ENCODE peak calls at places on chromosomes 12 and 14, in seven cellular contexts. One of them, this sample, is unnamed.

GRCh38 chr14:67971627-67972625 is 152.3 kb downstream of the RAD51B start:
- DNase-seq in Caco-2: no peak
- DNase-seq in dorsolateral prefrontal cortex: no peak
- DNase-seq in fibroblast of mammary gland: peak
- DNase-seq in germinal center: no peak
- DNase-seq in A549: no peak
- DNase-seq in AG09309: no peak
- DNase-seq in this sample: no peak

GRCh38 chr12:50322196-50322595 is 38.9 kb upstream of the LIMA1 start:
- DNase-seq in Caco-2: no peak
- DNase-seq in dorsolateral prefrontal cortex: no peak
- DNase-seq in fibroblast of mammary gland: no peak
- DNase-seq in germinal center: no peak
- DNase-seq in A549: no peak
- DNase-seq in AG09309: no peak
- DNase-seq in this sample: no peak

GRCh38 chr12:92702754-92703679 is at the start of gene PLEKHG7:
- DNase-seq in Caco-2: no peak
- DNase-seq in dorsolateral prefrontal cortex: no peak
- DNase-seq in fibroblast of mammary gland: no peak
- DNase-seq in germinal center: peak
- DNase-seq in A549: no peak
- DNase-seq in AG09309: no peak
- DNase-seq in this sample: no peak

GRCh38 chr14:50531595-50532501 is 521 bp downstream of the MAP4K5 start:
- DNase-seq in Caco-2: peak
- DNase-seq in dorsolateral prefrontal cortex: peak
- DNase-seq in fibroblast of mammary gland: peak
- DNase-seq in germinal center: peak
- DNase-seq in A549: no peak
- DNase-seq in AG09309: no peak
- DNase-seq in this sample: peak

GRCh38 chr12:48978741-48979601 is 849 bp downstream of the WNT1 start:
- DNase-seq in Caco-2: no peak
- DNase-seq in dorsolateral prefrontal cortex: no peak
- DNase-seq in fibroblast of mammary gland: no peak
- DNase-seq in germinal center: no peak
- DNase-seq in A549: no peak
- DNase-seq in AG09309: no peak
- DNase-seq in this sample: no peak

GRCh38 chr12:65086236-65086635 is 34.9 kb downstream of the WIF1 start:
- DNase-seq in Caco-2: no peak
- DNase-seq in dorsolateral prefrontal cortex: no peak
- DNase-seq in fibroblast of mammary gland: no peak
- DNase-seq in germinal center: no peak
- DNase-seq in A549: no peak
- DNase-seq in AG09309: no peak
- DNase-seq in this sample: no peak

GRCh38 chr12:40002178-40003169 is 103.4 kb downstream of the SLC2A13 start:
- DNase-seq in Caco-2: no peak
- DNase-seq in dorsolateral prefrontal cortex: no peak
- DNase-seq in fibroblast of mammary gland: peak
- DNase-seq in germinal center: no peak
- DNase-seq in A549: peak
- DNase-seq in AG09309: no peak
- DNase-seq in this sample: no peak

GRCh38 chr14:78933948-78934524 is 763.9 kb downstream of the NRXN3 start:
- DNase-seq in Caco-2: no peak
- DNase-seq in dorsolateral prefrontal cortex: no peak
- DNase-seq in fibroblast of mammary gland: peak
- DNase-seq in germinal center: peak
- DNase-seq in A549: peak
- DNase-seq in AG09309: no peak
- DNase-seq in this sample: peak

GRCh38 chr14:53011053-53011462 is 60.2 kb upstream of the FERMT2 start:
- DNase-seq in Caco-2: peak
- DNase-seq in dorsolateral prefrontal cortex: no peak
- DNase-seq in fibroblast of mammary gland: peak
- DNase-seq in germinal center: no peak
- DNase-seq in A549: peak
- DNase-seq in AG09309: peak
- DNase-seq in this sample: peak

GRCh38 chr14:75832621-75833297 is 149.0 kb downstream of the TGFB3 start:
- DNase-seq in Caco-2: no peak
- DNase-seq in dorsolateral prefrontal cortex: no peak
- DNase-seq in fibroblast of mammary gland: peak
- DNase-seq in germinal center: no peak
- DNase-seq in A549: no peak
- DNase-seq in AG09309: peak
- DNase-seq in this sample: peak

GRCh38 chr12:53667080-53667479 is 8.8 kb downstream of the ATP5MC2 start:
- DNase-seq in Caco-2: no peak
- DNase-seq in dorsolateral prefrontal cortex: no peak
- DNase-seq in fibroblast of mammary gland: no peak
- DNase-seq in germinal center: no peak
- DNase-seq in A549: no peak
- DNase-seq in AG09309: no peak
- DNase-seq in this sample: peak

GRCh38 chr12:90366286-90366685 is 588.7 kb downstream of the CCER1 start:
- DNase-seq in Caco-2: no peak
- DNase-seq in dorsolateral prefrontal cortex: no peak
- DNase-seq in fibroblast of mammary gland: peak
- DNase-seq in germinal center: no peak
- DNase-seq in A549: no peak
- DNase-seq in AG09309: peak
- DNase-seq in this sample: peak

GRCh38 chr12:108565976-108566375 is 3.6 kb downstream of the ISCU start:
- DNase-seq in Caco-2: no peak
- DNase-seq in dorsolateral prefrontal cortex: no peak
- DNase-seq in fibroblast of mammary gland: peak
- DNase-seq in germinal center: no peak
- DNase-seq in A549: peak
- DNase-seq in AG09309: no peak
- DNase-seq in this sample: peak

GRCh38 chr12:47844264-47845020 is 24.7 kb upstream of the HDAC7 start:
- DNase-seq in Caco-2: no peak
- DNase-seq in dorsolateral prefrontal cortex: no peak
- DNase-seq in fibroblast of mammary gland: peak
- DNase-seq in germinal center: no peak
- DNase-seq in A549: no peak
- DNase-seq in AG09309: no peak
- DNase-seq in this sample: no peak

GRCh38 chr12:105444050-105444808 is 113.7 kb downstream of the C12orf75 start:
- DNase-seq in Caco-2: no peak
- DNase-seq in dorsolateral prefrontal cortex: no peak
- DNase-seq in fibroblast of mammary gland: no peak
- DNase-seq in germinal center: no peak
- DNase-seq in A549: no peak
- DNase-seq in AG09309: peak
- DNase-seq in this sample: no peak

GRCh38 chr12:109378579-109378978 is 30.9 kb downstream of the MYO1H start:
- DNase-seq in Caco-2: no peak
- DNase-seq in dorsolateral prefrontal cortex: no peak
- DNase-seq in fibroblast of mammary gland: no peak
- DNase-seq in germinal center: no peak
- DNase-seq in A549: no peak
- DNase-seq in AG09309: no peak
- DNase-seq in this sample: no peak

GRCh38 chr14:98900236-98900635 is 371.8 kb downstream of the BCL11B start:
- DNase-seq in Caco-2: no peak
- DNase-seq in dorsolateral prefrontal cortex: no peak
- DNase-seq in fibroblast of mammary gland: no peak
- DNase-seq in germinal center: no peak
- DNase-seq in A549: no peak
- DNase-seq in AG09309: no peak
- DNase-seq in this sample: no peak

GRCh38 chr12:38124247-38125012 is 192.1 kb upstream of the ALG10B start:
- DNase-seq in Caco-2: peak
- DNase-seq in dorsolateral prefrontal cortex: no peak
- DNase-seq in fibroblast of mammary gland: no peak
- DNase-seq in germinal center: no peak
- DNase-seq in A549: peak
- DNase-seq in AG09309: no peak
- DNase-seq in this sample: no peak

GRCh38 chr14:71408362-71409035 is 501.2 kb downstream of the PCNX1 start:
- DNase-seq in Caco-2: no peak
- DNase-seq in dorsolateral prefrontal cortex: no peak
- DNase-seq in fibroblast of mammary gland: no peak
- DNase-seq in germinal center: no peak
- DNase-seq in A549: no peak
- DNase-seq in AG09309: no peak
- DNase-seq in this sample: no peak

GRCh38 chr12:2233034-2233433 is 180.2 kb downstream of the CACNA1C start:
- DNase-seq in Caco-2: no peak
- DNase-seq in dorsolateral prefrontal cortex: no peak
- DNase-seq in fibroblast of mammary gland: peak
- DNase-seq in germinal center: no peak
- DNase-seq in A549: no peak
- DNase-seq in AG09309: no peak
- DNase-seq in this sample: peak

GRCh38 chr12:6056406-6057211 is 67.9 kb downstream of the VWF start:
- DNase-seq in Caco-2: peak
- DNase-seq in dorsolateral prefrontal cortex: no peak
- DNase-seq in fibroblast of mammary gland: no peak
- DNase-seq in germinal center: peak
- DNase-seq in A549: no peak
- DNase-seq in AG09309: no peak
- DNase-seq in this sample: no peak

GRCh38 chr14:99524804-99525698 is 43.8 kb downstream of the CCNK start:
- DNase-seq in Caco-2: peak
- DNase-seq in dorsolateral prefrontal cortex: no peak
- DNase-seq in fibroblast of mammary gland: peak
- DNase-seq in germinal center: no peak
- DNase-seq in A549: peak
- DNase-seq in AG09309: no peak
- DNase-seq in this sample: peak

GRCh38 chr12:112904571-112904970 is 2.2 kb upstream of the OAS1 start:
- DNase-seq in Caco-2: no peak
- DNase-seq in dorsolateral prefrontal cortex: no peak
- DNase-seq in fibroblast of mammary gland: peak
- DNase-seq in germinal center: no peak
- DNase-seq in A549: no peak
- DNase-seq in AG09309: no peak
- DNase-seq in this sample: peak

GRCh38 chr14:44846232-44846824 is 115.4 kb downstream of the KLHL28 start:
- DNase-seq in Caco-2: no peak
- DNase-seq in dorsolateral prefrontal cortex: no peak
- DNase-seq in fibroblast of mammary gland: peak
- DNase-seq in germinal center: peak
- DNase-seq in A549: peak
- DNase-seq in AG09309: peak
- DNase-seq in this sample: peak

GRCh38 chr14:72744416-72745120 is 149.3 kb downstream of the DPF3 start:
- DNase-seq in Caco-2: no peak
- DNase-seq in dorsolateral prefrontal cortex: no peak
- DNase-seq in fibroblast of mammary gland: no peak
- DNase-seq in germinal center: no peak
- DNase-seq in A549: no peak
- DNase-seq in AG09309: no peak
- DNase-seq in this sample: no peak